ENCODE peak calls at places on chromosome 17, in four cellular contexts. T, Q, P and N are unnamed samples.
A peak's percentile ranks its signal among the peaks of the same experiment; 100 is the strongest.

GRCh38 chr17:21374455-21375161 is 1.5 kb upstream of the KCNJ12 start:
- DNase-seq in T (no peak), Q (peak; percentile 15), P (no peak), N (no peak)

GRCh38 chr17:9056566-9056965 is 35.3 kb downstream of the NTN1 start:
- DNase-seq in T (no peak), Q (no peak), P (no peak), N (no peak)

GRCh38 chr17:19010729-19011505 is 6.4 kb upstream of the FAM83G start:
- DNase-seq in T (no peak), Q (peak; percentile 38), P (no peak), N (no peak)

GRCh38 chr17:32323784-32324590 is 18.0 kb downstream of the C17orf75 start:
- DNase-seq in T (peak; percentile 31), Q (no peak), P (no peak), N (peak; percentile 39)

GRCh38 chr17:66522591-66523272 is 220.3 kb downstream of the PRKCA start:
- DNase-seq in T (peak; percentile 79), Q (no peak), P (no peak), N (no peak)

GRCh38 chr17:28916302-28916934 is 13.5 kb upstream of the DHRS13 start:
- DNase-seq in T (peak; percentile 43), Q (peak; percentile 57), P (peak; percentile 33), N (no peak)

GRCh38 chr17:40448639-40449261 is 5.5 kb downstream of the IGFBP4 start:
- DNase-seq in T (peak; percentile 29), Q (no peak), P (no peak), N (no peak)

GRCh38 chr17:82962163-82962720 is 117.2 kb upstream of the METRNL start:
- DNase-seq in T (peak; percentile 60), Q (no peak), P (no peak), N (no peak)

GRCh38 chr17:10337136-10337535 is 35.7 kb downstream of the MYH13 start:
- DNase-seq in T (peak; percentile 17), Q (no peak), P (no peak), N (no peak)

GRCh38 chr17:27226611-27227234 is 67.2 kb upstream of the WSB1 start:
- DNase-seq in T (peak; percentile 75), Q (no peak), P (peak; percentile 17), N (no peak)

GRCh38 chr17:40000161-40000560 is 15.1 kb upstream of the CSF3 start:
- DNase-seq in T (no peak), Q (no peak), P (no peak), N (no peak)

GRCh38 chr17:62051053-62051452 is 14.0 kb downstream of the MED13 start:
- DNase-seq in T (no peak), Q (no peak), P (no peak), N (no peak)

GRCh38 chr17:51036084-51036483 is 84.6 kb downstream of the SPAG9 start:
- DNase-seq in T (no peak), Q (no peak), P (no peak), N (no peak)

GRCh38 chr17:8991514-8992285 is 26.2 kb upstream of the PIK3R5 start:
- DNase-seq in T (peak; percentile 57), Q (peak; percentile 87), P (peak; percentile 55), N (peak; percentile 64)

GRCh38 chr17:39281806-39282205 is 56.1 kb upstream of the STAC2 start:
- DNase-seq in T (peak; percentile 48), Q (peak; percentile 26), P (no peak), N (no peak)

GRCh38 chr17:38717139-38717745 is 12.2 kb downstream of the MLLT6 start:
- DNase-seq in T (no peak), Q (no peak), P (no peak), N (no peak)

GRCh38 chr17:64506201-64506575 is at the start of gene DDX5:
- DNase-seq in T (peak; percentile 94), Q (no peak), P (peak; percentile 99), N (no peak)

GRCh38 chr17:746783-747629 is 5.1 kb downstream of the GEMIN4 start:
- DNase-seq in T (no peak), Q (no peak), P (no peak), N (no peak)
- H3K36me3 ChIP-seq in T (peaks cover 51% of the 10 kb centered on the region), Q (peaks cover 18% of the 10 kb centered on the region), P (peaks cover 55% of the 10 kb centered on the region), N (peaks cover 61% of the 10 kb centered on the region)

GRCh38 chr17:7807206-7807605 is 26.8 kb upstream of the KDM6B start:
- DNase-seq in T (no peak), Q (no peak), P (no peak), N (no peak)
- H2BK5ac ChIP-seq in T (no peak overlapping the region), Q (no peak overlapping the region), P (no peak overlapping the region), N (no peak overlapping the region)

GRCh38 chr17:14301279-14301760 is 439 bp downstream of the HS3ST3B1 start:
- DNase-seq in T (no peak), Q (no peak), P (no peak), N (no peak)
- H3K23ac ChIP-seq in T (peak overlapping the region; percentile 95), Q (no peak overlapping the region), P (no peak overlapping the region), N (peak overlapping the region; percentile 70)

DNA sequence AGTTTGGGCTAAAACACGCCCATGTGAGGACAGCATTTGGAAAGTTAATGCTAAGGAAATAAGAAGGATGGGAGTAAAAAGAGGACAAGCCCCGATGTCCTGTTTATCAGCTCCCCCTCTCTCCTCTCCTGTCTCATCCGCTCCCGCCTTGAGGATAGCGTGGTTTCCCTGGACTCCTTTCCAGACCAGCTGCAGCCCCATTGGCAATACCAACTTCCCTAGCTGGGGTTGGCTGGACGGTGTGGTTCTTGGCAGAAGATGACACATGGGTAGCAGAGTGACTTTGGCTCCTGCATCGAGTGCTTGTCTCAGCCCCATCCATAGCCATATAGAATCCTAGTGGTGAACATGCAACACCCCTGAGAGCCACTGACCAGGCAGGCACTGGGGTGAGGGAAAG is 185.9 kb downstream of the CCDC182 start:
- DNase-seq in T (no peak), Q (no peak), P (no peak), N (no peak)
- H3K36me3 ChIP-seq in T (no peaks in the 10 kb centered on the region), Q (no peaks in the 10 kb centered on the region), P (peaks cover 4% of the 10 kb centered on the region), N (peaks cover 4% of the 10 kb centered on the region)